ENCODE peak calls at places on chromosomes 3 and 15, in six cellular contexts. U is breast epithelium; A is HCT116; T is transverse colon; B is tibial nerve; S is naive thymus-derived CD4-positive, alpha-beta T cell. Y is an unnamed sample. For H3K4me1 and H3K9me3, the result is how much of the 10 kb centered on the place peaks cover.

GRCh38 chr3:197880361-197881339 is 69.3 kb upstream of the RPL35A start:
- DNase-seq in U (no peak), B (no peak), T (no peak), A (no peak), S (no peak), Y (no peak)

GRCh38 chr3:141471160-141471559 is 15.7 kb upstream of the RASA2 start:
- DNase-seq in U (no peak), S (no peak), A (no peak), T (no peak), B (no peak), Y (no peak)

GRCh38 chr15:85028416-85028815 is 46.8 kb downstream of the PDE8A start:
- DNase-seq in A (no peak), S (no peak), T (no peak), U (no peak), B (no peak), Y (no peak)

GRCh38 chr3:60743631-60744164 is 507.6 kb downstream of the FHIT start:
- DNase-seq in A (no peak), T (no peak), S (no peak), B (no peak), U (no peak), Y (no peak)

GRCh38 chr3:36227982-36228381 is 152.3 kb upstream of the STAC start:
- DNase-seq in A (no peak), B (no peak), S (no peak), U (no peak), T (no peak), Y (no peak)

GRCh38 chr3:161310649-161311423 is 60.5 kb downstream of the SPTSSB start:
- DNase-seq in S (peak), U (no peak), B (no peak), T (peak), A (no peak), Y (no peak)

GRCh38 chr3:123449986-123450474 is 1.1 kb upstream of the ADCY5 start:
- DNase-seq in A (no peak), T (peak), B (no peak), S (no peak), U (no peak), Y (no peak)

GRCh38 chr3:25686766-25687165 is 22.1 kb upstream of the TOP2B start:
- DNase-seq in B (no peak), T (no peak), A (no peak), U (no peak), S (no peak), Y (no peak)

GRCh38 chr3:189936210-189936609 is 184.5 kb downstream of the P3H2 start:
- DNase-seq in A (no peak), T (no peak), S (no peak), B (no peak), U (no peak), Y (no peak)

GRCh38 chr15:51053571-51053970 is 41.1 kb downstream of the TNFAIP8L3 start:
- DNase-seq in A (no peak), T (no peak), B (no peak), U (no peak), S (no peak), Y (no peak)

GRCh38 chr15:80876034-80876433 is 96.9 kb downstream of the CEMIP start:
- DNase-seq in A (no peak), T (no peak), U (no peak), S (no peak), B (no peak), Y (no peak)

GRCh38 chr3:9301091-9301490 is 51.6 kb upstream of the SRGAP3 start:
- DNase-seq in T (no peak), B (no peak), U (no peak), A (no peak), S (no peak), Y (no peak)

GRCh38 chr3:32175607-32176197 is 62.8 kb upstream of the CMTM8 start:
- DNase-seq in A (peak), S (peak), B (no peak), T (peak), U (no peak), Y (peak)

GRCh38 chr3:62562017-62562416 is 188.7 kb upstream of the FEZF2 start:
- DNase-seq in T (no peak), B (no peak), U (no peak), S (no peak), A (no peak), Y (no peak)

GRCh38 chr15:70197945-70198361 is 100.2 kb upstream of the TLE3 start:
- DNase-seq in S (no peak), T (no peak), A (no peak), U (no peak), B (peak), Y (no peak)

GRCh38 chr3:126621171-126621570 is 33.8 kb downstream of the TXNRD3 start:
- DNase-seq in U (no peak), A (no peak), T (no peak), B (no peak), S (no peak), Y (no peak)

GRCh38 chr15:89034305-89034704 is 54.0 kb upstream of the ABHD2 start:
- DNase-seq in A (peak), T (no peak), B (no peak), U (no peak), S (peak), Y (peak)

GRCh38 chr3:184360070-184360833 is 1.2 kb downstream of the CLCN2 start:
- DNase-seq in T (no peak), B (no peak), U (no peak), S (no peak), A (no peak), Y (no peak)

GRCh38 chr3:38960953-38961622 is 90.7 kb downstream of the SCN11A start:
- DNase-seq in A (peak), B (no peak), U (no peak), T (peak), S (peak), Y (peak)

GRCh38 chr3:129425213-129425612 is 3.2 kb downstream of the EFCAB12 start:
- DNase-seq in U (no peak), A (no peak), B (no peak), S (no peak), T (no peak), Y (no peak)

GRCh38 chr15:67002379-67002778 is 63.0 kb upstream of the SMAD3 start:
- DNase-seq in B (no peak), A (no peak), U (no peak), T (no peak), S (no peak), Y (no peak)

GRCh38 chr3:129399145-129399894 is 29.1 kb downstream of the EFCAB12 start:
- DNase-seq in U (peak), T (peak), B (peak), S (peak), A (peak), Y (peak)

GRCh38 chr3:133280591-133280990 is 119.3 kb upstream of the BFSP2 start:
- DNase-seq in U (no peak), A (no peak), S (no peak), T (no peak), B (no peak), Y (no peak)

GRCh38 chr3:112519424-112520001 is 20.2 kb upstream of the BTLA start:
- DNase-seq in S (peak), B (no peak), A (peak), T (peak), U (no peak), Y (peak)

GRCh38 chr3:98565237-98565643 is 28.2 kb downstream of the CPOX start:
- DNase-seq in U (no peak), S (no peak), A (no peak), T (no peak), B (no peak), Y (no peak)

GRCh38 chr3:187878776-187879524 is 133.7 kb upstream of the BCL6 start:
- DNase-seq in A (no peak), U (no peak), T (no peak), B (no peak), S (no peak), Y (no peak)

GRCh38 chr3:150106752-150107428 is 136.2 kb upstream of the PFN2 start:
- DNase-seq in A (no peak), T (no peak), U (no peak), S (no peak), B (no peak), Y (no peak)

GRCh38 chr3:161293381-161293780 is 72.3 kb downstream of the NMD3 start:
- DNase-seq in T (no peak), U (no peak), A (no peak), S (no peak), B (no peak), Y (no peak)

GRCh38 chr3:66075281-66075680 is 36.6 kb upstream of the MAGI1 start:
- DNase-seq in B (no peak), S (no peak), T (no peak), U (no peak), A (no peak), Y (no peak)

GRCh38 chr3:156795890-156796451 is 30.2 kb upstream of the LEKR1 start:
- DNase-seq in B (no peak), U (no peak), A (no peak), S (no peak), T (no peak), Y (no peak)

GRCh38 chr3:52827441-52827840 is 3.0 kb downstream of the ITIH4 start:
- DNase-seq in A (no peak), S (no peak), B (no peak), U (no peak), T (no peak), Y (no peak)
- H3K27ac ChIP-seq in A (no peak), S (no peak), B (no peak), U (no peak), T (no peak), Y (no peak)

GRCh38 chr15:31230630-31231485 is 95.8 kb upstream of the KLF13 start:
- DNase-seq in U (no peak), T (peak), S (no peak), A (no peak), B (no peak), Y (no peak)

GRCh38 chr15:31226011-31226410 is 100.6 kb upstream of the KLF13 start:
- DNase-seq in T (no peak), A (no peak), U (no peak), S (no peak), B (no peak), Y (no peak)

GRCh38 chr15:31227235-31227634 is 99.4 kb upstream of the KLF13 start:
- DNase-seq in A (no peak), B (no peak), S (no peak), T (no peak), U (no peak), Y (no peak)

GRCh38 chr15:31227954-31228542 is 98.6 kb upstream of the KLF13 start:
- DNase-seq in S (no peak), B (no peak), A (no peak), T (no peak), U (no peak), Y (no peak)

GRCh38 chr15:31228980-31229826 is 97.4 kb upstream of the KLF13 start:
- DNase-seq in S (no peak), B (no peak), T (peak), A (no peak), U (no peak), Y (no peak)
- H3K4me1 ChIP-seq in S (under half), B (under half), T (under half), A (under half), U (under half), Y (under half)

GRCh38 chr15:98057453-98057852 is 97.0 kb downstream of the ARRDC4 start:
- DNase-seq in U (no peak), A (no peak), S (no peak), T (no peak), B (no peak), Y (no peak)
- H3K9me3 ChIP-seq in U (under half), A (under half), S (under half), T (under half), B (under half), Y (under half)

GRCh38 chr3:119346076-119346496 is 51.9 kb downstream of the ARHGAP31 start:
- DNase-seq in U (no peak), A (no peak), S (no peak), B (no peak), T (no peak), Y (no peak)

GRCh38 chr3:119347036-119347435 is 52.9 kb downstream of the ARHGAP31 start:
- DNase-seq in A (no peak), S (no peak), T (no peak), B (no peak), U (no peak), Y (no peak)

GRCh38 chr3:119352235-119352634 is 58.1 kb downstream of the ARHGAP31 start:
- DNase-seq in S (peak), T (no peak), U (no peak), A (no peak), B (no peak), Y (peak)

GRCh38 chr3:119350114-119350513 is 55.9 kb downstream of the ARHGAP31 start:
- DNase-seq in U (no peak), B (no peak), A (no peak), T (no peak), S (no peak), Y (no peak)

GRCh38 chr3:119349353-119349752 is 55.2 kb downstream of the ARHGAP31 start:
- DNase-seq in T (no peak), A (no peak), B (no peak), S (no peak), U (no peak), Y (no peak)
- H3K27ac ChIP-seq in T (peak), A (no peak), B (peak), S (no peak), U (peak), Y (no peak)

DNA sequence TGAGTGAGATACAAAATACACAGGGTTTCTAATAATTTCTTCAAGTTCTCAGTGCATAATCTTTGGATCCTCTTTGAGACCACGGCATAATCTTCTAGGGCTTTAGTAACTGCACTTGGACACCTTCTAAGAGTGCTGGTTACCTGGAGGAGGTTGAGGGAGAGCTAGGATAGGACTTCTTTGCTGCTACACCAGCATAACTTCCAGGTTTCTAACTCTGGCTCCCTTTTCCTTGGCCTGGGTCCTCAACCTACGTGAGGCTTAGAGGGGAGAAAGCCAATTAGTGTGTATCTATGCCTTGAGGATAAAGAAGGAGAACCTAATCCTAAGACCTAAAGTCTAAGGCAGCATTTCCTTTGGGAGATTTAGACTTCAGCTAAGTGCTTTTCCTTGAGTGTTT is 184.8 kb downstream of the LSAMP start:
- DNase-seq in A (no peak), U (no peak), T (no peak), S (no peak), B (no peak), Y (no peak)
- H3K4me1 ChIP-seq in A (under half), U (under half), T (under half), S (under half), B (under half), Y (under half)